ENCODE peak calls at places on chromosomes 2 and 18, in four cellular contexts. L is T-helper 22 cell, I is astrocyte, U is colonic mucosa. G is an unnamed sample.

GRCh38 chr2:102755284-102755683 is 6.5 kb upstream of the TMEM182 start:
- DNase-seq in U (no peak), I (no peak), L (no peak), G (no peak)

GRCh38 chr2:227106845-227107759 is 56.9 kb downstream of the COL4A4 start:
- DNase-seq in L (no peak), U (peak), I (peak), G (peak)

GRCh38 chr2:162579986-162580385 is 236.1 kb downstream of the GCA start:
- DNase-seq in I (peak), L (no peak), U (no peak), G (no peak)

GRCh38 chr18:73715228-73715670 is 432.4 kb downstream of the FBXO15 start:
- DNase-seq in L (no peak), I (no peak), U (no peak), G (no peak)

GRCh38 chr2:101418704-101419663 is 31.7 kb upstream of the CREG2 start:
- DNase-seq in I (peak), U (peak), L (peak), G (peak)

GRCh38 chr2:55880416-55881143 is 43.0 kb downstream of the EFEMP1 start:
- DNase-seq in I (no peak), U (no peak), L (no peak), G (no peak)

GRCh38 chr2:86671304-86671981 is 47.8 kb upstream of the RNF103 start:
- DNase-seq in U (no peak), I (peak), L (no peak), G (no peak)

GRCh38 chr2:240432820-240433801 is 2.4 kb upstream of the GPC1 start:
- DNase-seq in U (no peak), I (no peak), L (no peak), G (no peak)

GRCh38 chr2:154032220-154032619 is 160.5 kb downstream of the GALNT13 start:
- DNase-seq in I (no peak), U (no peak), L (no peak), G (no peak)

GRCh38 chr2:71618327-71619113 is 165.2 kb downstream of the DYSF start:
- DNase-seq in U (peak), L (no peak), I (no peak), G (no peak)

GRCh38 chr2:36388472-36388871 is 32.9 kb downstream of the CRIM1 start:
- DNase-seq in I (no peak), U (no peak), L (no peak), G (no peak)